ENCODE peak calls at places on chromosome 1, in seven cellular contexts. One of them, this sample, is unnamed.

GRCh38 chr1:100719490-100719889 is at the start of gene VCAM1:
- DNase-seq in A549: no peak
- DNase-seq in heart left ventricle: peak
- DNase-seq in ovary: peak
- DNase-seq in transverse colon: no peak
- DNase-seq in breast epithelium: no peak
- DNase-seq in NB4: no peak
- DNase-seq in this sample: peak

GRCh38 chr1:226882187-226882586 is 11.8 kb downstream of the PSEN2 start:
- DNase-seq in A549: no peak
- DNase-seq in heart left ventricle: no peak
- DNase-seq in ovary: no peak
- DNase-seq in transverse colon: no peak
- DNase-seq in breast epithelium: no peak
- DNase-seq in NB4: no peak
- DNase-seq in this sample: no peak

GRCh38 chr1:183870351-183871077 is 65.6 kb downstream of the RGL1 start:
- DNase-seq in A549: no peak
- DNase-seq in heart left ventricle: peak
- DNase-seq in ovary: peak
- DNase-seq in transverse colon: peak
- DNase-seq in breast epithelium: no peak
- DNase-seq in NB4: no peak
- DNase-seq in this sample: peak

GRCh38 chr1:224092601-224093000 is 21.3 kb upstream of the FBXO28 start:
- DNase-seq in A549: no peak
- DNase-seq in heart left ventricle: no peak
- DNase-seq in ovary: no peak
- DNase-seq in transverse colon: no peak
- DNase-seq in breast epithelium: no peak
- DNase-seq in NB4: no peak
- DNase-seq in this sample: no peak

GRCh38 chr1:32341186-32341757 is 5.2 kb upstream of the MARCKSL1 start:
- DNase-seq in A549: no peak
- DNase-seq in heart left ventricle: no peak
- DNase-seq in ovary: peak
- DNase-seq in transverse colon: no peak
- DNase-seq in breast epithelium: no peak
- DNase-seq in NB4: no peak
- DNase-seq in this sample: no peak

GRCh38 chr1:79431341-79431740 is 424.8 kb upstream of the ADGRL4 start:
- DNase-seq in A549: no peak
- DNase-seq in heart left ventricle: no peak
- DNase-seq in ovary: no peak
- DNase-seq in transverse colon: no peak
- DNase-seq in breast epithelium: no peak
- DNase-seq in NB4: no peak
- DNase-seq in this sample: no peak

GRCh38 chr1:12475947-12476346 is 142.1 kb downstream of the DHRS3 start:
- DNase-seq in A549: peak
- DNase-seq in heart left ventricle: no peak
- DNase-seq in ovary: no peak
- DNase-seq in transverse colon: no peak
- DNase-seq in breast epithelium: peak
- DNase-seq in NB4: no peak
- DNase-seq in this sample: no peak

GRCh38 chr1:154386643-154387352 is 18.3 kb upstream of the IL6R start:
- DNase-seq in A549: no peak
- DNase-seq in heart left ventricle: no peak
- DNase-seq in ovary: peak
- DNase-seq in transverse colon: peak
- DNase-seq in breast epithelium: no peak
- DNase-seq in NB4: no peak
- DNase-seq in this sample: no peak

GRCh38 chr1:237759371-237759770 is 131.4 kb downstream of the ZP4 start:
- DNase-seq in A549: no peak
- DNase-seq in heart left ventricle: no peak
- DNase-seq in ovary: no peak
- DNase-seq in transverse colon: no peak
- DNase-seq in breast epithelium: no peak
- DNase-seq in NB4: no peak
- DNase-seq in this sample: no peak

GRCh38 chr1:108817016-108817415 is 39.9 kb downstream of the AKNAD1 start:
- DNase-seq in A549: no peak
- DNase-seq in heart left ventricle: peak
- DNase-seq in ovary: peak
- DNase-seq in transverse colon: peak
- DNase-seq in breast epithelium: peak
- DNase-seq in NB4: no peak
- DNase-seq in this sample: no peak

GRCh38 chr1:24849653-24850295 is 80.3 kb downstream of the RUNX3 start:
- DNase-seq in A549: peak
- DNase-seq in heart left ventricle: no peak
- DNase-seq in ovary: no peak
- DNase-seq in transverse colon: peak
- DNase-seq in breast epithelium: no peak
- DNase-seq in NB4: peak
- DNase-seq in this sample: no peak

GRCh38 chr1:19203440-19203839 is 6.6 kb downstream of the UBR4 start:
- DNase-seq in A549: peak
- DNase-seq in heart left ventricle: no peak
- DNase-seq in ovary: no peak
- DNase-seq in transverse colon: no peak
- DNase-seq in breast epithelium: peak
- DNase-seq in NB4: no peak
- DNase-seq in this sample: peak

GRCh38 chr1:102833171-102833570 is 275.2 kb downstream of the COL11A1 start:
- DNase-seq in A549: no peak
- DNase-seq in heart left ventricle: no peak
- DNase-seq in ovary: no peak
- DNase-seq in transverse colon: no peak
- DNase-seq in breast epithelium: no peak
- DNase-seq in NB4: peak
- DNase-seq in this sample: no peak

GRCh38 chr1:60280764-60281278 is 207.3 kb upstream of the C1orf87 start:
- DNase-seq in A549: no peak
- DNase-seq in heart left ventricle: no peak
- DNase-seq in ovary: no peak
- DNase-seq in transverse colon: no peak
- DNase-seq in breast epithelium: no peak
- DNase-seq in NB4: no peak
- DNase-seq in this sample: no peak

GRCh38 chr1:203649551-203650011 is 22.9 kb downstream of the ATP2B4 start:
- DNase-seq in A549: no peak
- DNase-seq in heart left ventricle: no peak
- DNase-seq in ovary: no peak
- DNase-seq in transverse colon: no peak
- DNase-seq in breast epithelium: no peak
- DNase-seq in NB4: no peak
- DNase-seq in this sample: no peak

GRCh38 chr1:93847811-93848288 is 31.2 kb downstream of the DNTTIP2 start:
- DNase-seq in A549: peak
- DNase-seq in heart left ventricle: peak
- DNase-seq in ovary: peak
- DNase-seq in transverse colon: peak
- DNase-seq in breast epithelium: peak
- DNase-seq in NB4: peak
- DNase-seq in this sample: peak

GRCh38 chr1:86450847-86451246 is 17.9 kb upstream of the CLCA1 start:
- DNase-seq in A549: no peak
- DNase-seq in heart left ventricle: no peak
- DNase-seq in ovary: no peak
- DNase-seq in transverse colon: no peak
- DNase-seq in breast epithelium: no peak
- DNase-seq in NB4: no peak
- DNase-seq in this sample: no peak

GRCh38 chr1:18738617-18739016 is 108.0 kb downstream of the PAX7 start:
- DNase-seq in A549: no peak
- DNase-seq in heart left ventricle: no peak
- DNase-seq in ovary: no peak
- DNase-seq in transverse colon: no peak
- DNase-seq in breast epithelium: no peak
- DNase-seq in NB4: no peak
- DNase-seq in this sample: no peak

GRCh38 chr1:64357376-64357775 is 112.6 kb upstream of the CACHD1 start:
- DNase-seq in A549: no peak
- DNase-seq in heart left ventricle: no peak
- DNase-seq in ovary: no peak
- DNase-seq in transverse colon: no peak
- DNase-seq in breast epithelium: no peak
- DNase-seq in NB4: no peak
- DNase-seq in this sample: no peak
- H3K4me3 ChIP-seq in A549: no peak
- H3K4me3 ChIP-seq in heart left ventricle: no peak
- H3K4me3 ChIP-seq in ovary: no peak
- H3K4me3 ChIP-seq in transverse colon: no peak
- H3K4me3 ChIP-seq in breast epithelium: no peak
- H3K4me3 ChIP-seq in NB4: no peak
- H3K4me3 ChIP-seq in this sample: no peak

GRCh38 chr1:40382601-40383000 is 9.1 kb downstream of the SMAP2 start:
- DNase-seq in A549: no peak
- DNase-seq in heart left ventricle: no peak
- DNase-seq in ovary: no peak
- DNase-seq in transverse colon: no peak
- DNase-seq in breast epithelium: no peak
- DNase-seq in NB4: no peak
- DNase-seq in this sample: no peak
- TF ChIP-seq CTCF in A549: no peak
- TF ChIP-seq CTCF in heart left ventricle: no peak
- TF ChIP-seq CTCF in ovary: no peak
- TF ChIP-seq CTCF in transverse colon: no peak
- TF ChIP-seq CTCF in breast epithelium: no peak
- TF ChIP-seq CTCF in NB4: no peak
- TF ChIP-seq CTCF in this sample: no peak

GRCh38 chr1:178093150-178093957 is 550 bp upstream of the RASAL2 start:
- DNase-seq in A549: peak
- DNase-seq in heart left ventricle: peak
- DNase-seq in ovary: peak
- DNase-seq in transverse colon: peak
- DNase-seq in breast epithelium: peak
- DNase-seq in NB4: peak
- DNase-seq in this sample: peak
- TF ChIP-seq POLR2A in A549: peak
- TF ChIP-seq POLR2A in heart left ventricle: peak
- TF ChIP-seq POLR2A in ovary: no peak
- TF ChIP-seq POLR2A in transverse colon: no peak
- TF ChIP-seq POLR2A in breast epithelium: no peak
- TF ChIP-seq POLR2A in NB4: peak
- TF ChIP-seq POLR2A in this sample: no peak

GRCh38 chr1:209751627-209752231 is 4.1 kb upstream of the TRAF3IP3 start:
- DNase-seq in A549: no peak
- DNase-seq in heart left ventricle: no peak
- DNase-seq in ovary: no peak
- DNase-seq in transverse colon: no peak
- DNase-seq in breast epithelium: no peak
- DNase-seq in NB4: no peak
- DNase-seq in this sample: no peak
- H3K4me3 ChIP-seq in A549: no peak
- H3K4me3 ChIP-seq in heart left ventricle: no peak
- H3K4me3 ChIP-seq in ovary: no peak
- H3K4me3 ChIP-seq in transverse colon: no peak
- H3K4me3 ChIP-seq in breast epithelium: no peak
- H3K4me3 ChIP-seq in NB4: no peak
- H3K4me3 ChIP-seq in this sample: no peak

GRCh38 chr1:91440845-91441244 is 36.2 kb upstream of the HFM1 start:
- DNase-seq in A549: no peak
- DNase-seq in heart left ventricle: no peak
- DNase-seq in ovary: no peak
- DNase-seq in transverse colon: no peak
- DNase-seq in breast epithelium: no peak
- DNase-seq in NB4: peak
- DNase-seq in this sample: no peak
- TF ChIP-seq CTCF in A549: no peak
- TF ChIP-seq CTCF in heart left ventricle: no peak
- TF ChIP-seq CTCF in ovary: no peak
- TF ChIP-seq CTCF in transverse colon: no peak
- TF ChIP-seq CTCF in breast epithelium: no peak
- TF ChIP-seq CTCF in NB4: peak
- TF ChIP-seq CTCF in this sample: peak

GRCh38 chr1:207054476-207054875 is 1.4 kb downstream of the PFKFB2 start:
- DNase-seq in A549: no peak
- DNase-seq in heart left ventricle: no peak
- DNase-seq in ovary: no peak
- DNase-seq in transverse colon: no peak
- DNase-seq in breast epithelium: no peak
- DNase-seq in NB4: no peak
- DNase-seq in this sample: no peak

GRCh38 chr1:207055386-207056001 is 2.4 kb downstream of the PFKFB2 start:
- DNase-seq in A549: no peak
- DNase-seq in heart left ventricle: no peak
- DNase-seq in ovary: no peak
- DNase-seq in transverse colon: no peak
- DNase-seq in breast epithelium: no peak
- DNase-seq in NB4: no peak
- DNase-seq in this sample: no peak

GRCh38 chr1:207058878-207059867 is 6.1 kb downstream of the PFKFB2 start:
- DNase-seq in A549: no peak
- DNase-seq in heart left ventricle: no peak
- DNase-seq in ovary: no peak
- DNase-seq in transverse colon: no peak
- DNase-seq in breast epithelium: no peak
- DNase-seq in NB4: no peak
- DNase-seq in this sample: no peak

GRCh38 chr1:207058252-207058651 is 5.2 kb downstream of the PFKFB2 start:
- DNase-seq in A549: no peak
- DNase-seq in heart left ventricle: peak
- DNase-seq in ovary: no peak
- DNase-seq in transverse colon: no peak
- DNase-seq in breast epithelium: no peak
- DNase-seq in NB4: no peak
- DNase-seq in this sample: peak

GRCh38 chr1:207056673-207057072 is 3.6 kb downstream of the PFKFB2 start:
- DNase-seq in A549: no peak
- DNase-seq in heart left ventricle: no peak
- DNase-seq in ovary: no peak
- DNase-seq in transverse colon: peak
- DNase-seq in breast epithelium: no peak
- DNase-seq in NB4: no peak
- DNase-seq in this sample: no peak
- TF ChIP-seq POLR2A in A549: no peak
- TF ChIP-seq POLR2A in heart left ventricle: no peak
- TF ChIP-seq POLR2A in ovary: no peak
- TF ChIP-seq POLR2A in transverse colon: peak
- TF ChIP-seq POLR2A in breast epithelium: no peak
- TF ChIP-seq POLR2A in NB4: no peak
- TF ChIP-seq POLR2A in this sample: no peak

DNA sequence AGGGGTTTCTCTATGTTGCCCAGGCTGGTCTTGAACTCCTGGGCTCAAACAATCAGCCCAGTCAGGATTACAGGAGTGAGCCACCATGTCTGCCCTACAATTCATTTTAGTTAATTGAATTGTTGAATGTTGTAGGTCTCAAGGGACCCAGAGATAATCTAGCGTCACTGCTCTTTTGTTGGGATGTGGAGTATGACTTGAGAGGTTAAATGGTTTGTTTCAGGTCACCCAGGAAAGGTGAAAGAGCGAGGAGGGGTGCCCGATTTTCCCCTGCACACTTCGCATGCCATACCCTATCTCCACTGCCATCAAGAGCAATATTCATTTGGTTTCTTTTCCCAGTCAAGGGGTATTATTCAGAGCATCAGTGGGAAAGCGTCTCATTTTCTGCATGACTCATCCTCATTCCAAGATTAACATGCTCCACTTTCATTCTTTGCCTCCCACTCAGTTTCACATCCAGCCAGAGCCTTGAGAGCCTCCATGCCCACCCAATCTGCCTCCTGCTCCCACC is 13.1 kb upstream of the SLC30A1 start:
- DNase-seq in A549: no peak
- DNase-seq in heart left ventricle: no peak
- DNase-seq in ovary: no peak
- DNase-seq in transverse colon: no peak
- DNase-seq in breast epithelium: no peak
- DNase-seq in NB4: no peak
- DNase-seq in this sample: no peak
- H3K4me3 ChIP-seq in A549: no peak
- H3K4me3 ChIP-seq in heart left ventricle: no peak
- H3K4me3 ChIP-seq in ovary: no peak
- H3K4me3 ChIP-seq in transverse colon: no peak
- H3K4me3 ChIP-seq in breast epithelium: no peak
- H3K4me3 ChIP-seq in NB4: no peak
- H3K4me3 ChIP-seq in this sample: no peak

This sample was measured in adrenal gland.